ENCODE peak calls at places on chromosomes 11 and 22, in four cellular contexts. C is testis, D is epithelial cell of esophagus, E is cardiac fibroblast. Z is an unnamed sample.

GRCh38 chr11:104582431-104582830 is 315.8 kb downstream of the CASP12 start:
- DNase-seq in D (no peak), C (no peak), E (no peak), Z (no peak)

GRCh38 chr11:93236741-93237675 is 39.2 kb upstream of the SLC36A4 start:
- DNase-seq in C (peak), E (peak), D (peak), Z (no peak)

GRCh38 chr11:44718612-44719390 is 8.0 kb upstream of the TSPAN18 start:
- DNase-seq in D (no peak), C (no peak), E (no peak), Z (no peak)

GRCh38 chr11:131944709-131945108 is 574.3 kb downstream of the NTM start:
- DNase-seq in E (peak), C (no peak), D (no peak), Z (no peak)

GRCh38 chr11:18844753-18845367 is 53.3 kb upstream of the PTPN5 start:
- DNase-seq in E (peak), C (no peak), D (peak), Z (no peak)

GRCh38 chr22:45454260-45454659 is 40.8 kb downstream of the RIBC2 start:
- DNase-seq in D (no peak), C (no peak), E (no peak), Z (no peak)

GRCh38 chr11:40514124-40514523 is 945.3 kb downstream of the LRRC4C start:
- DNase-seq in C (no peak), E (no peak), D (peak), Z (no peak)

GRCh38 chr11:47254381-47254780 is 3.4 kb upstream of the NR1H3 start:
- DNase-seq in D (no peak), E (peak), C (peak), Z (no peak)

GRCh38 chr11:86335131-86335768 is 33.2 kb downstream of the HIKESHI start:
- DNase-seq in D (peak), C (no peak), E (no peak), Z (no peak)

GRCh38 chr11:10728154-10728553 is 22.9 kb upstream of the CTR9 start:
- DNase-seq in C (no peak), E (no peak), D (peak), Z (no peak)

GRCh38 chr11:34640050-34640971 is 19.4 kb downstream of the EHF start:
- DNase-seq in E (no peak), C (no peak), D (peak), Z (no peak)

GRCh38 chr11:12678092-12678491 is 3.9 kb downstream of the TEAD1 start:
- DNase-seq in D (no peak), C (no peak), E (no peak), Z (no peak)

GRCh38 chr11:12680940-12681258 is 6.7 kb downstream of the TEAD1 start:
- DNase-seq in E (no peak), C (no peak), D (no peak), Z (no peak)

GRCh38 chr11:12680246-12680939 is 6.2 kb downstream of the TEAD1 start:
- DNase-seq in D (peak), E (peak), C (peak), Z (peak)

GRCh38 chr11:12678991-12679390 is 4.8 kb downstream of the TEAD1 start:
- DNase-seq in E (no peak), C (no peak), D (no peak), Z (no peak)

GRCh38 chr11:12679471-12679870 is 5.2 kb downstream of the TEAD1 start:
- DNase-seq in E (no peak), C (no peak), D (no peak), Z (no peak)
- H3K4me3 ChIP-seq in E (no peak), C (no peak), D (no peak), Z (no peak)

GRCh38 chr11:12331239-12331874 is 46.0 kb upstream of the PARVA start:
- DNase-seq in E (peak), D (peak), C (peak), Z (peak)
- TF ChIP-seq CTCF in E (peak), D (peak), C (peak), Z (peak)

DNA sequence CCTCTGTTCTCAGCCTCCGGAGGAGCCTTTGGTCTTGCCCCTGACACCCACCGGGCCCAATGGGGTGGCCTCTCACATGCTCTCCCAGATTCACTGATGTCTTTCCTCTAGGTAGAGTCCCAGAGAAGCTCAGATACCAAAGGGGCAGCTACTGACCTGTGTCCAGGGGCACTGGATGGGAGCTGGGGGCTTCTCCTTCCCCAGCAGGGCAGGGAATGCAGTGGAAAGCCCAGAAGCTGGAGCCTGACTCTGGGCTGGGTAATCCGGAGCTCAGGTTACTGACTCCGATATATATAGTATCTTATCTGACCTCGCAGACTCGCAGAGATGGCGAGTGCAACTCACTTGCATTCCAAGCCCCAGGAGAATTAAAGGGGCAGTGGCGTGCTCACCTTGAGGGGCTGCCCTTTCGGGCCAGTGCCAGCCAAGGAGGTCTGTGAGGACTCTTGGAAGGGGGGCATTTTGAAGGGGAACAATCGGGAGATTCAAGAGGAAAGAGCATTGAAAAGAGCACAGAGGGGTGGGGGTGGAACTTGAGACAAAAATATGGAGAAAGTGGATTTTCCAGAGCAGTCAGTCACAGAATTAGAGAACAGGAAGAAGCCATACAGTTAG is 2.5 kb downstream of the USP2 start:
- DNase-seq in E (no peak), D (no peak), C (no peak), Z (no peak)
- H3K4me3 ChIP-seq in E (no peak), D (no peak), C (no peak), Z (no peak)

GRCh38 chr22:42070517-42071422 is at the start of gene NAGA:
- DNase-seq in D (peak), C (peak), E (peak), Z (peak)

GRCh38 chr22:42074153-42074750 is at the start of gene PHETA2:
- DNase-seq in E (peak), D (peak), C (no peak), Z (no peak)

GRCh38 chr22:42073568-42074152 is 388 bp upstream of the PHETA2 start:
- DNase-seq in D (no peak), C (no peak), E (no peak), Z (no peak)

GRCh38 chr22:42074846-42075245 is 798 bp downstream of the PHETA2 start:
- DNase-seq in D (no peak), E (peak), C (no peak), Z (no peak)

DNA sequence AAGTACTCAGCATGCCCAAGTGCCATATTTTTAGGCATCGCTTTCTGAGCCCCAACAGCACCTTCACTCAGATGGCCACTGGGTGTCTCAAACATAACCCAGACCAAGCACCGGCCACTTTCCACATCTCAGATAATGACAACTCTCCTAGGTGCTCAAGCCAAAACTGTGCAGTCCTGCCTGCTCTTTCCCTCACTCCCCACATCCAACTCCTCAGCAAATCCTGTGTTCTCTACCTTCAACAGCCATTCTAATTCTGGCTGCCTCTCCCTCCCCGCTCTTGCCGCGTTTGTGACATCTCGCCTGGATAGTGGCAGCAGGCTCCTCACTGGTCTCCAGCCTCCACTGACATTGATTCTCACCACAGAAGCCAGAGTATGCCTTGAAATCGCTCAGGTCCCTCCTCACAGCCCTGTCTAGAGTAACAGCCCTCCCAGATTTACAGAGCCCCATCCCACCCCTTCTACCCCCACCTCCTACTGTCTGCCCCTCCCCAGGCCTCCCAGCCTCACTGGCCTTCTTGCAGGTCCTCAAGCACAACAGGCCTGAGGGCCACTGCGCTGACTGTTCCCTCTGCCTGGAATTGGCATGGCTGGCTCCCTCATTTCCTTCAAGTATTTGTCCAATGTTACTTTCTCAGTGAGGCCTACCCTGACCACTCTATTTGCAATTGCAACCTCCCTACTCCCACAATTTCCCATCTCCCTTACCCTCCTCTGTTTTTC is 1.3 kb upstream of the PHETA2 start:
- DNase-seq in C (no peak), D (no peak), E (no peak), Z (no peak)
- TF ChIP-seq CTCF in C (no peak), D (no peak), E (peak), Z (no peak)

GRCh38 chr11:4061700-4062099 is 32.9 kb upstream of the RRM1 start:
- DNase-seq in C (no peak), E (no peak), D (no peak), Z (no peak)

GRCh38 chr11:4063348-4063747 is 31.3 kb upstream of the RRM1 start:
- DNase-seq in C (no peak), E (peak), D (no peak), Z (no peak)

GRCh38 chr11:4064278-4064955 is 30.2 kb upstream of the RRM1 start:
- DNase-seq in C (no peak), D (no peak), E (no peak), Z (no peak)

GRCh38 chr11:4059424-4059823 is 35.2 kb upstream of the RRM1 start:
- DNase-seq in E (no peak), D (peak), C (no peak), Z (no peak)

GRCh38 chr11:4060182-4060923 is 34.2 kb upstream of the RRM1 start:
- DNase-seq in D (no peak), C (no peak), E (no peak), Z (no peak)
- H3K4me3 ChIP-seq in D (no peak), C (no peak), E (no peak), Z (no peak)